ENCODE peak calls at places on chromosomes 7 and 10, in eight cellular contexts. D is right cardiac atrium; O is tibial nerve; P is CD8-positive, alpha-beta memory T cell; R is fibroblast of lung; W is tibial artery; Z is spleen; A is CD4-positive, CD25-positive, alpha-beta regulatory T cell. L is an unnamed sample. For H3K9me3, the result is how much of the 10 kb centered on the place peaks cover.

GRCh38 chr7:44891372-44891771 is 6.0 kb upstream of the PURB start:
- DNase-seq in D (no peak), W (no peak), Z (no peak), R (no peak), P (peak), A (no peak), O (no peak), L (no peak)

GRCh38 chr10:48760983-48761382 is 76.3 kb downstream of the WDFY4 start:
- DNase-seq in Z (no peak), P (no peak), W (no peak), O (peak), R (no peak), A (no peak), D (no peak), L (no peak)

GRCh38 chr10:34522542-34522941 is 292.6 kb downstream of the PARD3 start:
- DNase-seq in A (no peak), W (no peak), D (no peak), R (peak), Z (no peak), O (no peak), P (no peak), L (no peak)

GRCh38 chr10:76411719-76412435 is 980.5 kb downstream of the LRMDA start:
- DNase-seq in Z (no peak), D (peak), P (no peak), R (no peak), W (peak), O (peak), A (no peak), L (no peak)

GRCh38 chr7:14899065-14899464 is 3.5 kb downstream of the DGKB start:
- DNase-seq in Z (no peak), P (no peak), A (no peak), W (no peak), O (no peak), R (peak), D (no peak), L (no peak)

GRCh38 chr10:78555128-78555527 is 513.6 kb upstream of the ZMIZ1 start:
- DNase-seq in D (no peak), A (no peak), Z (no peak), R (no peak), W (no peak), P (no peak), O (no peak), L (no peak)

GRCh38 chr7:71661671-71662224 is 529.8 kb downstream of the GALNT17 start:
- DNase-seq in D (peak), A (no peak), P (no peak), Z (no peak), O (no peak), W (no peak), R (no peak), L (no peak)

GRCh38 chr7:147578196-147578595 is 1012.4 kb upstream of the C7orf33 start:
- DNase-seq in R (no peak), Z (no peak), D (no peak), A (no peak), W (no peak), P (no peak), O (no peak), L (no peak)

GRCh38 chr7:142874409-142874808 is 11.1 kb downstream of the TRPV6 start:
- DNase-seq in P (no peak), O (no peak), R (no peak), W (no peak), D (no peak), A (no peak), Z (no peak), L (no peak)

GRCh38 chr7:27128034-27128433 is 2.5 kb downstream of the HOXA4 start:
- DNase-seq in W (no peak), O (no peak), Z (no peak), A (no peak), R (peak), D (no peak), P (no peak), L (no peak)

GRCh38 chr7:37289781-37290180 is 158.9 kb downstream of the ELMO1 start:
- DNase-seq in D (no peak), O (no peak), W (no peak), P (no peak), A (no peak), Z (no peak), R (no peak), L (no peak)

GRCh38 chr10:78224602-78225001 is 190.9 kb downstream of the RPS24 start:
- DNase-seq in D (no peak), Z (no peak), A (no peak), O (no peak), W (no peak), P (no peak), R (peak), L (no peak)

GRCh38 chr7:12458520-12459131 is 55.0 kb upstream of the VWDE start:
- DNase-seq in D (no peak), Z (no peak), R (peak), A (no peak), W (no peak), P (no peak), O (no peak), L (no peak)

GRCh38 chr7:78677391-78677790 is 776.1 kb downstream of the MAGI2 start:
- DNase-seq in Z (no peak), O (no peak), P (no peak), W (no peak), A (no peak), D (no peak), R (peak), L (no peak)

GRCh38 chr10:73494877-73495225 is 973 bp downstream of the PPP3CB start:
- DNase-seq in P (no peak), Z (no peak), O (no peak), A (no peak), R (peak), D (no peak), W (no peak), L (no peak)

GRCh38 chr7:101362334-101363195 is at the start of gene COL26A1:
- DNase-seq in R (peak), P (no peak), A (no peak), O (no peak), W (no peak), D (peak), Z (peak), L (no peak)

GRCh38 chr7:98418636-98419315 is 17.9 kb upstream of the BAIAP2L1 start:
- DNase-seq in R (peak), Z (peak), A (no peak), P (no peak), W (no peak), D (no peak), O (no peak), L (no peak)

GRCh38 chr7:18614841-18615240 is 119.3 kb downstream of the HDAC9 start:
- DNase-seq in Z (no peak), A (no peak), D (no peak), W (no peak), P (no peak), O (no peak), R (no peak), L (no peak)

GRCh38 chr7:77354914-77355313 is 61.2 kb downstream of the GSAP start:
- DNase-seq in W (no peak), Z (no peak), R (no peak), P (no peak), A (no peak), D (no peak), O (no peak), L (no peak)

GRCh38 chr10:100728928-100729876 is 16.2 kb upstream of the PAX2 start:
- DNase-seq in A (no peak), Z (peak), D (no peak), R (peak), O (no peak), W (no peak), P (no peak), L (no peak)

GRCh38 chr10:108791794-108792474 is 1131.4 kb downstream of the XPNPEP1 start:
- DNase-seq in P (no peak), R (peak), W (no peak), D (no peak), A (no peak), O (no peak), Z (no peak), L (no peak)

GRCh38 chr10:124354411-124355382 is 64.0 kb downstream of the OAT start:
- DNase-seq in P (peak), D (peak), W (peak), Z (peak), O (peak), R (peak), A (no peak), L (no peak)

GRCh38 chr10:132942101-132942739 is at the start of gene CFAP46:
- DNase-seq in W (no peak), O (peak), P (no peak), D (peak), R (peak), A (no peak), Z (peak), L (no peak)

GRCh38 chr7:28483868-28484267 is 71.5 kb downstream of the CREB5 start:
- DNase-seq in O (no peak), P (no peak), D (no peak), R (peak), Z (no peak), A (no peak), W (no peak), L (no peak)

GRCh38 chr7:111438369-111439289 is 123.7 kb downstream of the IMMP2L start:
- DNase-seq in O (no peak), A (no peak), W (no peak), Z (no peak), P (no peak), D (no peak), R (peak), L (no peak)

GRCh38 chr10:125742465-125742864 is 23.0 kb downstream of the EDRF1 start:
- DNase-seq in P (no peak), W (no peak), Z (no peak), R (no peak), D (no peak), O (no peak), A (no peak), L (no peak)

GRCh38 chr7:5689118-5689517 is 92.3 kb downstream of the RNF216 start:
- DNase-seq in W (peak), O (no peak), R (peak), D (no peak), Z (no peak), P (peak), A (no peak), L (no peak)

GRCh38 chr7:29955075-29955792 is 34.4 kb downstream of the SCRN1 start:
- DNase-seq in O (no peak), A (no peak), D (no peak), W (no peak), Z (no peak), R (no peak), P (no peak), L (no peak)

GRCh38 chr10:23067939-23068775 is 27.2 kb upstream of the MSRB2 start:
- DNase-seq in P (peak), W (peak), A (peak), Z (peak), R (peak), O (peak), D (peak), L (peak)

GRCh38 chr10:52956861-52957260 is 184.3 kb upstream of the MBL2 start:
- DNase-seq in Z (no peak), P (no peak), A (no peak), O (no peak), R (peak), W (no peak), D (no peak), L (no peak)

GRCh38 chr10:121594623-121595320 is 3.5 kb downstream of the FGFR2 start:
- DNase-seq in W (no peak), D (no peak), O (no peak), Z (no peak), A (no peak), R (peak), P (no peak), L (no peak)

GRCh38 chr7:1246871-1247526 is 14.3 kb downstream of the UNCX start:
- DNase-seq in D (peak), Z (no peak), O (no peak), R (no peak), A (no peak), W (no peak), P (no peak), L (no peak)

DNA sequence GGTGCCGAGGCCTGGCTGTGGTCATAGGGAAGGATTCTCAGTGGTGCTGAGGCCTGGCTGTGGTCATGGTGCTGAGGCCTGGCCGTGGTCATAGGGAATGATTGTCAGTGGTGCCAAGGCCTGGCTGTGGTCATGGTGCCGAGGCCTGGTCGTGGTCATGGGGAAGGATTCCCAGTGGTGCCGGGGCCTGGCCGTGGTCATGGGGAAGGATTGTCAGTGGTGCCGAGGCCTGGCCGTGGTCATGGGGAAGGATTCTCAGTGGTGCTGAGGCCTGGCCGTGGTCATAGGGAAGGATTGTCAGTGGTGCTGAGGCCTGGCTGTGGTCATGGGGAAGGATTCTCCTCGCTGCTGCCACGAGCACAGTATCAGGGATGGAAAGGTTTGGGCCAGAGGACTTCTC is 327.3 kb downstream of the ADARB2 start:
- DNase-seq in P (no peak), D (no peak), W (no peak), A (no peak), O (no peak), Z (peak), R (no peak), L (no peak)
- H3K9me3 ChIP-seq in P (under half), D (under half), W (under half), A (under half), O (under half), Z (under half), R (under half), L (under half)

DNA sequence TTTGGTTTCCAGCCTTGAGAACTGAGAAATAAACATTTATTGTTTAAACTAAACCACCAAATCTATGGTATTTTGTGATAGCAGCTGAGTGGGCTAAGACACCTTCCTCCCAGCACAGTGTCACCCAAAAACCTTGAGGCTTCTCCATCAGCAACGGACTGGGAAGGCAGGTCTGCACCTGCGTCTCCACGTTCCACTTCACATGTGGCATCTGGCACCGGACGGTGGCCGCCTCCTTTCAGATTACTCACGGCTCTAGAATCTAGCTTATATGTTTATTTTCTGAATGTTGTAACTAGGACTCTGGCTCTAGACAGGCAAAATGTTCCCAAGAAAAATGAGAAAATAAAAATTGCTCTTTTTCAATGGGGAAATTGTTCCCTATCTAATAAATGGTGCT is 201.0 kb downstream of the ADARB2 start:
- DNase-seq in R (no peak), D (no peak), W (no peak), P (no peak), A (no peak), Z (peak), O (no peak), L (no peak)
- H3K9me3 ChIP-seq in R (under half), D (under half), W (under half), P (under half), A (under half), Z (under half), O (under half), L (under half)

GRCh38 chr7:95157381-95157780 is 167.0 kb downstream of the PON1 start:
- DNase-seq in R (no peak), W (no peak), O (no peak), D (no peak), A (no peak), Z (peak), P (no peak), L (no peak)
- H3K9me3 ChIP-seq in R (under half), W (under half), O (under half), D (under half), A (under half), Z (under half), P (under half), L (under half)

GRCh38 chr10:131427901-131428300 is 116.4 kb upstream of the TCERG1L start:
- DNase-seq in D (peak), R (no peak), A (no peak), P (no peak), W (no peak), Z (peak), O (no peak), L (no peak)

GRCh38 chr10:131431541-131431940 is 120.0 kb upstream of the TCERG1L start:
- DNase-seq in W (no peak), O (no peak), R (no peak), P (no peak), Z (no peak), D (peak), A (no peak), L (no peak)

GRCh38 chr10:131429141-131429540 is 117.6 kb upstream of the TCERG1L start:
- DNase-seq in R (no peak), O (no peak), D (peak), Z (peak), P (no peak), W (no peak), A (no peak), L (no peak)

GRCh38 chr10:131430716-131431402 is 119.3 kb upstream of the TCERG1L start:
- DNase-seq in P (no peak), R (no peak), O (no peak), D (peak), Z (peak), W (no peak), A (no peak), L (no peak)

DNA sequence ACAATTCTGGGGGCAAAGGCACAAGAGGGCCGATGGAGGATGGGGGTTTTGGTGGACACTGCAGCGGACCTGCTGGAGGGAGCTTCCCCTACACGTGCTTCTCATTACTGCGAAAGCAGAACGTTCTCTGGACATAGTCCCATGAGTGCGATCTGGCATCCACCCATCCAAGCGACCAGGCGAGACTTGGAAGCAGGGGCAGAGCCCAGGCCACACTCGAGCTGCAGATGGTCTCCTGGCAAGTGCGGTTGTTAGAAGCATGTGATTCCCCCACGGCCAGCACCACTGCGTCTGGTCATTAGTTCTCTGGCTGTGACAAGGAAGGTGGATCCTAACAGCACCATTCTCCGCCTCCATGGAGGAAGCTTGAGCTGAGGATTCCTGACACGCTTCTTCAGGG is 118.4 kb upstream of the TCERG1L start:
- DNase-seq in P (no peak), A (no peak), W (no peak), D (peak), O (no peak), R (no peak), Z (peak), L (no peak)
- H3K9me3 ChIP-seq in P (under half), A (under half), W (under half), D (under half), O (under half), R (under half), Z (under half), L (under half)

GRCh38 chr10:72106154-72106849 is 18.0 kb upstream of the SPOCK2 start:
- DNase-seq in Z (no peak), A (no peak), P (no peak), O (no peak), D (no peak), W (no peak), R (no peak), L (no peak)
- H3K9me3 ChIP-seq in Z (under half), A (under half), P (under half), O (under half), D (under half), W (under half), R (under half), L (under half)

L was measured in T-helper 17 cell.